ENCODE peak calls at places on chromosomes 1 and 21, in five cellular contexts. A, N, I, V and B are unnamed samples.

GRCh38 chr21:42524341-42525227 is 10.9 kb downstream of the SLC37A1 start:
- DNase-seq in N (peak; percentile 61), I (peak; percentile 7), V (no peak), A (peak; percentile 70), B (peak; percentile 41)

GRCh38 chr21:41806773-41807172 is 39.9 kb upstream of the RIPK4 start:
- DNase-seq in I (no peak), N (no peak), A (no peak), V (no peak), B (no peak)

GRCh38 chr1:203437696-203438315 is 37.8 kb upstream of the PRELP start:
- DNase-seq in A (no peak), V (no peak), I (no peak), N (no peak), B (no peak)

GRCh38 chr1:7954683-7955082 is 6.8 kb upstream of the PARK7 start:
- DNase-seq in I (no peak), V (no peak), N (no peak), A (no peak), B (no peak)

GRCh38 chr1:201245082-201245481 is 38.2 kb upstream of the PKP1 start:
- DNase-seq in V (no peak), I (no peak), N (no peak), A (no peak), B (no peak)

GRCh38 chr1:245605480-245606156 is 450.8 kb downstream of the KIF26B start:
- DNase-seq in V (no peak), N (no peak), A (no peak), I (peak; percentile 8), B (no peak)

GRCh38 chr1:41762777-41763176 is 155.9 kb downstream of the HIVEP3 start:
- DNase-seq in I (no peak), N (no peak), A (no peak), V (no peak), B (no peak)

GRCh38 chr1:41838266-41838665 is 80.5 kb downstream of the HIVEP3 start:
- DNase-seq in N (no peak), A (no peak), V (no peak), I (no peak), B (no peak)

GRCh38 chr1:220511183-220511582 is 16.8 kb upstream of the MARK1 start:
- DNase-seq in A (no peak), V (no peak), N (no peak), I (peak; percentile 75), B (no peak)

GRCh38 chr1:232598133-232598532 is 31.8 kb downstream of the SIPA1L2 start:
- DNase-seq in A (no peak), N (no peak), V (no peak), I (no peak), B (no peak)

GRCh38 chr1:157134442-157134841 is 3.8 kb downstream of the ETV3 start:
- DNase-seq in A (no peak), V (no peak), N (no peak), I (no peak), B (no peak)

GRCh38 chr1:216075339-216075738 is 347.9 kb downstream of the USH2A start:
- DNase-seq in V (no peak), I (peak; percentile 41), A (no peak), N (no peak), B (no peak)

GRCh38 chr1:209657140-209657879 is 5.1 kb upstream of the LAMB3 start:
- DNase-seq in A (no peak), V (no peak), N (no peak), I (peak; percentile 96), B (no peak)

GRCh38 chr1:29195875-29196274 is 14.2 kb upstream of the SRSF4 start:
- DNase-seq in N (no peak), I (no peak), V (no peak), A (no peak), B (no peak)

GRCh38 chr21:45917241-45917640 is 64.3 kb upstream of the COL6A1 start:
- DNase-seq in V (no peak), A (no peak), N (no peak), I (no peak), B (no peak)

GRCh38 chr1:204362984-204363334 is 3.2 kb upstream of the PLEKHA6 start:
- DNase-seq in I (no peak), A (no peak), N (no peak), V (no peak), B (no peak)

GRCh38 chr21:44910229-44911065 is 10.3 kb downstream of the ITGB2 start:
- DNase-seq in I (no peak), V (no peak), A (no peak), N (no peak), B (no peak)

GRCh38 chr1:53088616-53089300 is 26.7 kb downstream of the PODN start:
- DNase-seq in I (no peak), A (no peak), N (no peak), V (no peak), B (no peak)

GRCh38 chr1:90127288-90127953 is 132.5 kb downstream of the ZNF326 start:
- DNase-seq in V (no peak), N (no peak), I (no peak), A (no peak), B (no peak)

GRCh38 chr1:162997499-162998285 is 71.5 kb upstream of the RGS4 start:
- DNase-seq in I (peak; percentile 24), A (no peak), N (no peak), V (no peak), B (no peak)

GRCh38 chr21:44582980-44583799 is 2.8 kb upstream of the KRTAP10-5 start:
- DNase-seq in I (no peak), N (no peak), V (no peak), A (peak; percentile 33), B (no peak)